ENCODE peak calls at places on chromosome 1, in five cellular contexts. I, K, W, C and H are unnamed samples. For H3K27me3, the result is how much of the 10 kb centered on the place peaks cover.

GRCh38 chr1:52613611-52614373 is 11.6 kb downstream of the GPX7 start:
- DNase-seq in I (no peak), K (peak), W (no peak), C (no peak), H (no peak)

GRCh38 chr1:93636712-93637111 is 44.9 kb downstream of the BCAR3 start:
- DNase-seq in I (no peak), K (no peak), W (no peak), C (no peak), H (no peak)

GRCh38 chr1:202934755-202935154 is 7.7 kb upstream of the KLHL12 start:
- DNase-seq in I (no peak), K (no peak), W (no peak), C (no peak), H (no peak)

GRCh38 chr1:41710980-41711379 is 207.7 kb downstream of the HIVEP3 start:
- DNase-seq in I (no peak), K (no peak), W (no peak), C (no peak), H (no peak)

GRCh38 chr1:1779691-1780597 is 1.7 kb upstream of the NADK start:
- DNase-seq in I (peak), K (peak), W (no peak), C (no peak), H (peak)

GRCh38 chr1:233327938-233328660 is 575 bp downstream of the MAP3K21 start:
- DNase-seq in I (peak), K (no peak), W (no peak), C (no peak), H (no peak)

GRCh38 chr1:232477728-232478127 is 152.2 kb downstream of the SIPA1L2 start:
- DNase-seq in I (peak), K (no peak), W (no peak), C (peak), H (no peak)

GRCh38 chr1:197464039-197464438 is 196.0 kb downstream of the CRB1 start:
- DNase-seq in I (peak), K (no peak), W (no peak), C (no peak), H (no peak)

GRCh38 chr1:191368891-191369654 is 789.2 kb upstream of the RGS18 start:
- DNase-seq in I (no peak), K (peak), W (no peak), C (no peak), H (no peak)

GRCh38 chr1:65421341-65422174 is 1.1 kb downstream of the LEPR start:
- DNase-seq in I (peak), K (peak), W (no peak), C (no peak), H (no peak)

GRCh38 chr1:26094076-26094669 is 17.5 kb upstream of the PDIK1L start:
- DNase-seq in I (peak), K (peak), W (no peak), C (no peak), H (no peak)

GRCh38 chr1:91929246-91929645 is 20.0 kb upstream of the BRDT start:
- DNase-seq in I (peak), K (no peak), W (no peak), C (no peak), H (peak)

GRCh38 chr1:222465211-222466041 is 82.5 kb downstream of the HHIPL2 start:
- DNase-seq in I (peak), K (peak), W (peak), C (peak), H (peak)

GRCh38 chr1:48254254-48254653 is 31.7 kb downstream of the SLC5A9 start:
- DNase-seq in I (no peak), K (no peak), W (no peak), C (no peak), H (no peak)

GRCh38 chr1:167821356-167821685 is 92.6 kb downstream of the ADCY10 start:
- DNase-seq in I (no peak), K (peak), W (no peak), C (no peak), H (no peak)

GRCh38 chr1:55252942-55253589 is 37.9 kb upstream of the USP24 start:
- DNase-seq in I (no peak), K (no peak), W (no peak), C (no peak), H (no peak)

GRCh38 chr1:210464519-210465039 is 135.9 kb downstream of the HHAT start:
- DNase-seq in I (peak), K (no peak), W (no peak), C (no peak), H (no peak)

GRCh38 chr1:5515501-5515900 is 476.7 kb downstream of the NPHP4 start:
- DNase-seq in I (no peak), K (no peak), W (no peak), C (no peak), H (no peak)

GRCh38 chr1:20660363-20661234 is 570 bp downstream of the DDOST start:
- DNase-seq in I (peak), K (peak), W (no peak), C (no peak), H (no peak)

GRCh38 chr1:202213361-202214088 is 19.9 kb downstream of the LGR6 start:
- DNase-seq in I (no peak), K (peak), W (no peak), C (no peak), H (no peak)

GRCh38 chr1:3132685-3133084 is 63.7 kb downstream of the PRDM16 start:
- DNase-seq in I (no peak), K (no peak), W (no peak), C (no peak), H (no peak)

GRCh38 chr1:89998306-89998705 is 3.4 kb downstream of the ZNF326 start:
- DNase-seq in I (peak), K (no peak), W (no peak), C (no peak), H (peak)

GRCh38 chr1:34013958-34014737 is 150.3 kb downstream of the HMGB4 start:
- DNase-seq in I (no peak), K (peak), W (no peak), C (no peak), H (peak)

GRCh38 chr1:228939881-228940392 is 204.7 kb downstream of the RHOU start:
- DNase-seq in I (no peak), K (no peak), W (no peak), C (no peak), H (no peak)

GRCh38 chr1:169305948-169306347 is 61.6 kb downstream of the NME7 start:
- DNase-seq in I (no peak), K (no peak), W (no peak), C (no peak), H (no peak)

GRCh38 chr1:180976958-180977357 is 45.7 kb downstream of the STX6 start:
- DNase-seq in I (no peak), K (no peak), W (no peak), C (no peak), H (no peak)

GRCh38 chr1:156151093-156151688 is 2.2 kb upstream of the SEMA4A start:
- DNase-seq in I (peak), K (no peak), W (no peak), C (no peak), H (no peak)

GRCh38 chr1:35269190-35269988 is 880 bp downstream of the ZMYM4 start:
- DNase-seq in I (no peak), K (peak), W (no peak), C (no peak), H (peak)

GRCh38 chr1:101613549-101613948 is 376.7 kb downstream of the S1PR1 start:
- DNase-seq in I (peak), K (no peak), W (no peak), C (no peak), H (no peak)

GRCh38 chr1:44347280-44347679 is 7.8 kb downstream of the ERI3 start:
- DNase-seq in I (peak), K (no peak), W (no peak), C (no peak), H (no peak)

GRCh38 chr1:28668956-28669719 is 554 bp downstream of the GMEB1 start:
- DNase-seq in I (peak), K (peak), W (no peak), C (no peak), H (peak)

GRCh38 chr1:76786232-76786631 is 81.0 kb upstream of the ST6GALNAC5 start:
- DNase-seq in I (peak), K (no peak), W (no peak), C (no peak), H (no peak)

GRCh38 chr1:93607814-93608187 is 73.8 kb downstream of the BCAR3 start:
- DNase-seq in I (peak), K (no peak), W (no peak), C (no peak), H (no peak)

GRCh38 chr1:91844862-91845528 is 41.0 kb downstream of the TGFBR3 start:
- DNase-seq in I (peak), K (no peak), W (no peak), C (peak), H (no peak)

GRCh38 chr1:25616080-25616931 is at the start of gene MAN1C1:
- DNase-seq in I (peak), K (peak), W (peak), C (peak), H (peak)

GRCh38 chr1:92838519-92838918 is 6.7 kb downstream of the RPL5 start:
- DNase-seq in I (no peak), K (no peak), W (no peak), C (no peak), H (no peak)

GRCh38 chr1:210321131-210321530 is 7.6 kb upstream of the HHAT start:
- DNase-seq in I (no peak), K (no peak), W (no peak), C (no peak), H (peak)

GRCh38 chr1:65119951-65120350 is 28.1 kb upstream of the AK4 start:
- DNase-seq in I (peak), K (no peak), W (no peak), C (no peak), H (no peak)

GRCh38 chr1:153507926-153508583 is 27.7 kb downstream of the S100A6 start:
- DNase-seq in I (no peak), K (no peak), W (no peak), C (no peak), H (no peak)

DNA sequence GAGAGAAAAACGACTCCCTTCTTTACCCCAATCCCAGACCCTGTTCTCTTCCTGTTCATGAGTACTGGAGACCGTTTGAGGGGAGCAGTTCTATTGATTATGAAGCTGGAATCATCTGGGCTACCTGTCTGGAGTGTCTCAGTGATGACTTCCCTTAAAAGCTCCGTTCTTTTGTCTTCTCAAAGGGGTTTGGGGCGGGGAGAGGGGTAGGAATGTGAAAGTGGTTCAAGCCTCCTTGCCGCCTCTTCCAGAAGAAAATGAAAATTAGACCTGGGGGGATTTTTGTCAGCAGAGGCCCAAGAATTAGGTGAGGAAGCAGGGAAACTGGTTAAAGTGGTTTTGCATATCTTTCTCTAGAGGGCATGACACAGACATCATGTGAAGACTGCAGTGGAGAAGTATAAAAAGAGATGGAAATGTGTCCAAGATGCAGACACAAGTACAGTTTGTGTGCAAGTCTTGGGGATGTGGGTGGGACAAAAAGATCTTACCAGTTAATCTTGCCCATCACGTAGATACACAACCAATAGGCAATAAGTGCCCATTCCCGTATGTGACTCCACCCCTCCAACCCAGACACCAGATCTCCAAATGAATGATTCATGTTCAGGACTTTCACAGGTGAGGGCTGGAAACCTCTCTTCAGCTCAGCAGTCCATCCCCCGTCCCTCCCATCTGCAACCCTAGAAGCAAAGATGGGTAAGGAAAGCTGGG is 470 bp upstream of the MTMR11 start:
- DNase-seq in I (peak), K (no peak), W (no peak), C (no peak), H (no peak)
- H3K4me3 ChIP-seq in I (peak), K (peak), W (peak), C (peak), H (peak)

GRCh38 chr1:16070640-16071355 is 2.7 kb downstream of the FAM131C start:
- DNase-seq in I (no peak), K (no peak), W (no peak), C (no peak), H (no peak)
- H3K27me3 ChIP-seq in I (under half), K (under half), W (under half), C (under half), H (under half)

DNA sequence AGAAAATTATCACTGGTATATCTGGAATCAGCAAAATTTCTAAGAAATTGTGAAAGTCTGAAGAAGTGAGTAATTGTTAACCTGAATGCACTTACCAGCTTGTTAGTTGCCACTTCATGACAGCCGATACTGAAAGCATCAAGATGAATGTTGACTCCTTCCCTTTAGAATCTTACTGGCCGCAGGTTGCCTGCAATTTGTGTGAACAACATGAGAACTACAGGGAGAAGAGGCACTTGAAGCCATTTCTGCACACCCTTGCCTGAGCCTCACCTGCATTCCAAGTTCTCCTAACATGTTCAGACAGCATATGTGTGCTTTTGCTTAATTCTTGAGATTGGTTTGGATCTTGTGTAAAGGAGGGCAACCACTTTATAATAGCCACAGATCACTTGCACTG is 59.2 kb upstream of the SSX2IP start:
- DNase-seq in I (no peak), K (no peak), W (no peak), C (no peak), H (no peak)
- H3K4me3 ChIP-seq in I (no peak), K (no peak), W (no peak), C (no peak), H (no peak)

DNA sequence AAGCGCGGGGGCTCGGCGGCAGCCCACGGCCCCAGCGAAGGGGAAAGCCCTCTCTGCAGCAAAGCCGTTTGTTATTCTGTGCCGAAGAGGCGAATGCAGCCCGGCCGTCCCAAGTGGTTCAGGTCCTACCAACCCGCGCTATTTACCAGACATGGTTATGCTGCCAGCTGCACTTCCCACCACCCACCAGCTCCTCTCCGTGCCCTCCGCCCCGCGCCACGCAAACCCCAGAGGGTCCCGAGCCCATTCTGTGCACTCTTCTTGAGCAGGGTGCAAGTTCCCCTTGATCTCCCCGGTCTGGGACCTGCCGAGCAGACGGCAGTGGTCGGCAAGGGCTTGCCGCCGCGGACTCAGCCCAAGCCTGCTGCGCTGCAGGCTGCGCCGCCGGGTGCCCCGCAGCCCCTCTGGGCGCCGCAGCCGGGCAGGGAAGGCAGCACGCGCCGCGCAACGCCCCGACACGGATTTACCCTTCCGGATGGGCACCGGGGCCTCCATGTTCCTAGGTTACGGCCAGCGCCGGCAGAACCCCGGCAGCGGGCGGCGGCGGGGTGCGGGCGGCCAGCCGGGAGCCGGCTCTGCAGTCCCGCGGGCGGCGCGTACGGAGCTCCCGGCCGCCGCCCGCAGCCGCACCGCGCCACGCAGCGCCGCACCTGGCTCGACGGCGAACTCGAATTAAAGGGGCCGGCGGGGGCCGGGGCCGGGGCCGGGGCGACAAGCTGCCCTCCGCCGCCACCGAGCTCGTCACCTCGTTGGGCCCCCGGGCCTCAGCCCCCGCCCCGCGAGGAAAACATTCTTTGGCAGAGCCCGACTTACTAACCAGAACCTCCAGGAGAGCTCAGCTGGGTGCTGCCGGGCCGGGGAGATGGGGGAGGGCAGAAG is 865 bp upstream of the KCNA2 start:
- DNase-seq in I (peak), K (no peak), W (no peak), C (no peak), H (no peak)
- H3K27me3 ChIP-seq in I (half or more), K (half or more), W (under half), C (under half), H (under half)

DNA sequence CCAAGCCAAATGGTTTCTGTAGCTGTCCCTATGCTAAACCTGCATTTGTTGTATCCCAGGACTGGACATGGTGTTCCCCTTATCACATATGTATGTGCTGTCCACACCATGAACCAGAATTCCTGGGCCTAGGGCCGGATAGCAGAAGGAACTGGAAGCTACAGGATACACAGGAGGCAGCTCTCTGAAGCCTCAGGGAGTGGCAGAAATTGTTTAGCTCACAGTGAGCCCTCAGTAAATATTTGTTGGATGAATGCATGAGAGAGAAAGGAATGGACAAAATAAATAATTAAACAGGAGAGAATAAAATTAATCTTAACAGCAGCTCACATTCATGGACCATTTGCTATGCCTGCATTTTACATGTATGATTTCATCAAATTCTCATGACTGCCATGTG is 2.1 kb downstream of the NIPAL3 start:
- DNase-seq in I (peak), K (no peak), W (no peak), C (peak), H (no peak)
- H3K4me3 ChIP-seq in I (peak), K (no peak), W (no peak), C (peak), H (no peak)